ENCODE peak calls at places on chromosomes 12 and 14, in five cellular contexts. G is heart left ventricle, C is hippocampal formation, S is nephron progenitor cell, R is GM04504. P is an unnamed sample.

GRCh38 chr14:100677152-100677924 is 49.4 kb upstream of the DLK1 start:
- DNase-seq in G (peak), C (no peak), S (no peak), R (no peak), P (peak)

GRCh38 chr12:110640275-110641025 is 26.5 kb downstream of the TCTN1 start:
- DNase-seq in G (peak), C (no peak), S (no peak), R (no peak), P (no peak)

GRCh38 chr12:72390146-72390545 is 118.0 kb downstream of the TRHDE start:
- DNase-seq in G (no peak), C (no peak), S (no peak), R (peak), P (no peak)

GRCh38 chr14:69701269-69701668 is 65.7 kb upstream of the SRSF5 start:
- DNase-seq in G (no peak), C (no peak), S (no peak), R (no peak), P (no peak)

GRCh38 chr12:88432536-88433462 is 147.5 kb downstream of the KITLG start:
- DNase-seq in G (peak), C (no peak), S (peak), R (no peak), P (no peak)

GRCh38 chr12:58425481-58426392 is 484.4 kb downstream of the ATP23 start:
- DNase-seq in G (no peak), C (no peak), S (no peak), R (peak), P (no peak)

GRCh38 chr12:104985206-104985605 is 910 bp upstream of the NOPCHAP1 start:
- DNase-seq in G (no peak), C (no peak), S (no peak), R (no peak), P (no peak)

GRCh38 chr14:104882325-104882973 is 17.4 kb downstream of the CEP170B start:
- DNase-seq in G (peak), C (no peak), S (peak), R (no peak), P (no peak)

P was measured in sciatic nerve.